ENCODE peak calls at places on chromosomes 16 and 17, in five cellular contexts. C is lower lobe of right lung; U is stimulated activated CD8-positive, alpha-beta memory T cell treated with anti-CD3 and anti-CD28 coated beads, Interleukin-7, amount 100 ng/mL, for 1 hour; M is PC-3; V is activated CD8-positive, alpha-beta memory T cell treated with anti-CD3 and anti-CD28 coated beads, Interleukin-2, amount 10 ng/mL, durations not matched to agents 7 days and 5 days. H is an unnamed sample.

GRCh38 chr17:49739662-49740271 is 24.2 kb downstream of the FAM117A start:
- DNase-seq in C (peak), U (peak), M (no peak), V (peak), H (no peak)

GRCh38 chr16:71895679-71896385 is 501 bp downstream of the IST1 start:
- DNase-seq in C (peak), U (no peak), M (peak), V (peak), H (peak)

GRCh38 chr16:4111748-4112696 is 4.2 kb downstream of the ADCY9 start:
- DNase-seq in C (peak), U (no peak), M (peak), V (no peak), H (peak)

GRCh38 chr16:90084215-90084614 is 7.1 kb upstream of the PRDM7 start:
- DNase-seq in C (no peak), U (no peak), M (no peak), V (no peak), H (no peak)

GRCh38 chr17:66629762-66630161 is 205.2 kb upstream of the CACNG5 start:
- DNase-seq in C (no peak), U (no peak), M (no peak), V (no peak), H (no peak)

GRCh38 chr16:50819706-50820105 is 77.8 kb downstream of the CYLD start:
- DNase-seq in C (no peak), U (no peak), M (no peak), V (no peak), H (no peak)

GRCh38 chr17:76053230-76054111 is 18.8 kb downstream of the SRP68 start:
- DNase-seq in C (no peak), U (no peak), M (peak), V (no peak), H (peak)

GRCh38 chr16:56269824-56270684 is 78.8 kb downstream of the GNAO1 start:
- DNase-seq in C (no peak), U (no peak), M (no peak), V (no peak), H (peak)

GRCh38 chr16:68790130-68790761 is 53.1 kb upstream of the TANGO6 start:
- DNase-seq in C (no peak), U (no peak), M (peak), V (no peak), H (peak)

GRCh38 chr17:63519972-63520882 is 2.9 kb upstream of the KCNH6 start:
- DNase-seq in C (no peak), U (no peak), M (peak), V (no peak), H (no peak)

GRCh38 chr17:42333053-42333452 is 44.8 kb downstream of the STAT5A start:
- DNase-seq in C (no peak), U (no peak), M (no peak), V (no peak), H (no peak)

GRCh38 chr17:72345083-72345482 is 224.3 kb downstream of the SOX9 start:
- DNase-seq in C (no peak), U (no peak), M (no peak), V (no peak), H (peak)

GRCh38 chr16:10824111-10824893 is 5.7 kb upstream of the TVP23A start:
- DNase-seq in C (peak), U (no peak), M (peak), V (no peak), H (no peak)

GRCh38 chr17:46960152-46960551 is 18.9 kb downstream of the RPRML start:
- DNase-seq in C (no peak), U (no peak), M (no peak), V (no peak), H (no peak)

GRCh38 chr16:2518823-2519710 is 1.1 kb upstream of the AMDHD2 start:
- DNase-seq in C (peak), U (no peak), M (no peak), V (no peak), H (no peak)

GRCh38 chr17:40497704-40498103 is 3.7 kb downstream of the TNS4 start:
- DNase-seq in C (no peak), U (no peak), M (peak), V (no peak), H (no peak)

GRCh38 chr17:44219126-44219635 is 294 bp downstream of the UBTF start:
- DNase-seq in C (peak), U (peak), M (peak), V (peak), H (no peak)

GRCh38 chr17:14351493-14351892 is 50.6 kb downstream of the HS3ST3B1 start:
- DNase-seq in C (no peak), U (no peak), M (no peak), V (no peak), H (peak)

GRCh38 chr16:17937003-17937402 is 399.5 kb downstream of the NPIPA8 start:
- DNase-seq in C (no peak), U (no peak), M (no peak), V (no peak), H (no peak)

GRCh38 chr16:57042157-57043111 is 49.9 kb upstream of the CPNE2 start:
- DNase-seq in C (no peak), U (peak), M (no peak), V (peak), H (no peak)

GRCh38 chr16:20216818-20217217 is 110.5 kb downstream of the GP2 start:
- DNase-seq in C (no peak), U (no peak), M (no peak), V (no peak), H (no peak)

GRCh38 chr16:25580071-25580470 is 111.7 kb upstream of the HS3ST4 start:
- DNase-seq in C (no peak), U (no peak), M (no peak), V (no peak), H (no peak)

GRCh38 chr17:45147581-45148182 is 593 bp upstream of the HEXIM1 start:
- DNase-seq in C (peak), U (peak), M (peak), V (peak), H (peak)

GRCh38 chr17:78709119-78709681 is 72.9 kb downstream of the CYTH1 start:
- DNase-seq in C (no peak), U (no peak), M (no peak), V (no peak), H (no peak)

GRCh38 chr17:9443811-9444210 is 131.8 kb downstream of the STX8 start:
- DNase-seq in C (no peak), U (no peak), M (no peak), V (no peak), H (no peak)

GRCh38 chr16:64397945-64398508 is 723.8 kb downstream of the CDH11 start:
- DNase-seq in C (no peak), U (no peak), M (peak), V (no peak), H (no peak)

GRCh38 chr16:11052080-11052808 is 107.9 kb downstream of the CLEC16A start:
- DNase-seq in C (peak), U (no peak), M (no peak), V (peak), H (no peak)

GRCh38 chr17:20266806-20267458 is 200.4 kb downstream of the LGALS9B start:
- DNase-seq in C (no peak), U (no peak), M (no peak), V (no peak), H (peak)

GRCh38 chr17:27968206-27968732 is 74.2 kb upstream of the NLK start:
- DNase-seq in C (no peak), U (no peak), M (no peak), V (no peak), H (no peak)

GRCh38 chr17:79298801-79299200 is 224.2 kb downstream of the ENGASE start:
- DNase-seq in C (no peak), U (no peak), M (no peak), V (no peak), H (no peak)

GRCh38 chr16:50839920-50840729 is 98.2 kb downstream of the CYLD start:
- DNase-seq in C (no peak), U (no peak), M (no peak), V (no peak), H (no peak)

GRCh38 chr16:48914070-48914469 is 304.1 kb upstream of the N4BP1 start:
- DNase-seq in C (no peak), U (no peak), M (no peak), V (no peak), H (no peak)

GRCh38 chr16:73000020-73000906 is 47.7 kb downstream of the ZFHX3 start:
- DNase-seq in C (no peak), U (no peak), M (peak), V (no peak), H (no peak)

GRCh38 chr17:12302711-12303110 is 282.0 kb downstream of the MAP2K4 start:
- DNase-seq in C (no peak), U (no peak), M (no peak), V (no peak), H (no peak)

GRCh38 chr16:46949216-46949892 is 24.1 kb downstream of the DNAJA2 start:
- DNase-seq in C (no peak), U (no peak), M (no peak), V (peak), H (no peak)

GRCh38 chr17:76442341-76443338 is 10.3 kb downstream of the UBE2O start:
- DNase-seq in C (no peak), U (no peak), M (peak), V (no peak), H (no peak)

GRCh38 chr16:22670551-22670970 is 143.4 kb upstream of the HS3ST2 start:
- DNase-seq in C (no peak), U (no peak), M (peak), V (no peak), H (no peak)